ENCODE peak calls at places on chromosomes 2 and 18, in five cellular contexts. One of them, this sample, is unnamed.

GRCh38 chr2:60844105-60844504 is 37.3 kb upstream of the REL start:
- DNase-seq in A549: no peak
- DNase-seq in HepG2: no peak
- DNase-seq in K562: no peak
- DNase-seq in GM12878: no peak
- DNase-seq in this sample: no peak

GRCh38 chr2:150135223-150135883 is 352.1 kb downstream of the RND3 start:
- DNase-seq in HepG2: peak
- DNase-seq in GM12878: no peak
- DNase-seq in K562: no peak
- DNase-seq in A549: no peak
- DNase-seq in this sample: no peak

GRCh38 chr18:26407721-26408601 is 140.4 kb downstream of the KCTD1 start:
- DNase-seq in A549: no peak
- DNase-seq in GM12878: no peak
- DNase-seq in K562: no peak
- DNase-seq in HepG2: no peak
- DNase-seq in this sample: no peak

GRCh38 chr2:241209271-241209670 is 20.8 kb downstream of the ANO7 start:
- DNase-seq in HepG2: no peak
- DNase-seq in A549: no peak
- DNase-seq in K562: peak
- DNase-seq in GM12878: no peak
- DNase-seq in this sample: no peak

GRCh38 chr2:98514879-98515570 is 70.4 kb downstream of the INPP4A start:
- DNase-seq in GM12878: no peak
- DNase-seq in A549: no peak
- DNase-seq in HepG2: no peak
- DNase-seq in K562: peak
- DNase-seq in this sample: no peak

GRCh38 chr2:110828330-110828729 is 96.0 kb downstream of the ACOXL start:
- DNase-seq in GM12878: no peak
- DNase-seq in K562: no peak
- DNase-seq in HepG2: no peak
- DNase-seq in A549: no peak
- DNase-seq in this sample: no peak

GRCh38 chr2:208318127-208318526 is 52.1 kb downstream of the PIKFYVE start:
- DNase-seq in K562: no peak
- DNase-seq in A549: no peak
- DNase-seq in GM12878: no peak
- DNase-seq in HepG2: no peak
- DNase-seq in this sample: no peak

GRCh38 chr2:117523842-117524241 is 290.6 kb upstream of the DDX18 start:
- DNase-seq in A549: no peak
- DNase-seq in GM12878: no peak
- DNase-seq in HepG2: no peak
- DNase-seq in K562: no peak
- DNase-seq in this sample: no peak

GRCh38 chr18:55337908-55338521 is 250.0 kb downstream of the TCF4 start:
- DNase-seq in K562: no peak
- DNase-seq in A549: no peak
- DNase-seq in HepG2: no peak
- DNase-seq in GM12878: no peak
- DNase-seq in this sample: no peak

GRCh38 chr18:7566587-7567486 is at the start of gene PTPRM:
- DNase-seq in A549: peak
- DNase-seq in K562: peak
- DNase-seq in HepG2: peak
- DNase-seq in GM12878: no peak
- DNase-seq in this sample: peak

GRCh38 chr2:1518501-1518821 is 105.2 kb downstream of the TPO start:
- DNase-seq in GM12878: no peak
- DNase-seq in HepG2: no peak
- DNase-seq in K562: no peak
- DNase-seq in A549: no peak
- DNase-seq in this sample: no peak

GRCh38 chr2:241636983-241637232 is at the start of gene THAP4:
- DNase-seq in GM12878: no peak
- DNase-seq in HepG2: no peak
- DNase-seq in K562: peak
- DNase-seq in A549: no peak
- DNase-seq in this sample: no peak

GRCh38 chr2:38528008-38528442 is 74.7 kb downstream of the HNRNPLL start:
- DNase-seq in A549: peak
- DNase-seq in K562: peak
- DNase-seq in HepG2: peak
- DNase-seq in GM12878: no peak
- DNase-seq in this sample: peak

GRCh38 chr2:58923869-58924268 is 682.7 kb upstream of the FANCL start:
- DNase-seq in K562: no peak
- DNase-seq in A549: no peak
- DNase-seq in GM12878: no peak
- DNase-seq in HepG2: no peak
- DNase-seq in this sample: no peak

GRCh38 chr2:101830555-101830954 is 133.0 kb downstream of the MAP4K4 start:
- DNase-seq in HepG2: no peak
- DNase-seq in K562: no peak
- DNase-seq in A549: no peak
- DNase-seq in GM12878: no peak
- DNase-seq in this sample: no peak

GRCh38 chr2:238128061-238129040 is 10.1 kb upstream of the KLHL30 start:
- DNase-seq in A549: no peak
- DNase-seq in HepG2: no peak
- DNase-seq in GM12878: no peak
- DNase-seq in K562: no peak
- DNase-seq in this sample: peak

GRCh38 chr2:4973354-4973753 is 718.8 kb upstream of the SOX11 start:
- DNase-seq in K562: no peak
- DNase-seq in A549: no peak
- DNase-seq in HepG2: no peak
- DNase-seq in GM12878: no peak
- DNase-seq in this sample: no peak

GRCh38 chr18:28824183-28824574 is 647.2 kb upstream of the CDH2 start:
- DNase-seq in GM12878: no peak
- DNase-seq in A549: no peak
- DNase-seq in K562: no peak
- DNase-seq in HepG2: no peak
- DNase-seq in this sample: no peak

GRCh38 chr2:224970311-224970710 is 72.0 kb downstream of the DOCK10 start:
- DNase-seq in GM12878: no peak
- DNase-seq in A549: no peak
- DNase-seq in K562: no peak
- DNase-seq in HepG2: no peak
- DNase-seq in this sample: no peak

GRCh38 chr2:225002039-225002655 is 40.1 kb downstream of the DOCK10 start:
- DNase-seq in A549: peak
- DNase-seq in GM12878: peak
- DNase-seq in K562: peak
- DNase-seq in HepG2: peak
- DNase-seq in this sample: peak

GRCh38 chr2:4937550-4937949 is 754.6 kb upstream of the SOX11 start:
- DNase-seq in HepG2: no peak
- DNase-seq in GM12878: no peak
- DNase-seq in A549: no peak
- DNase-seq in K562: no peak
- DNase-seq in this sample: no peak

GRCh38 chr2:66305714-66306113 is 129.2 kb upstream of the MEIS1 start:
- DNase-seq in A549: no peak
- DNase-seq in GM12878: no peak
- DNase-seq in HepG2: no peak
- DNase-seq in K562: no peak
- DNase-seq in this sample: no peak

GRCh38 chr2:97748397-97748796 is 35.0 kb downstream of the ZAP70 start:
- DNase-seq in HepG2: peak
- DNase-seq in K562: peak
- DNase-seq in A549: peak
- DNase-seq in GM12878: no peak
- DNase-seq in this sample: peak

GRCh38 chr18:6487968-6488367 is 73.3 kb upstream of the L3MBTL4 start:
- DNase-seq in HepG2: no peak
- DNase-seq in A549: no peak
- DNase-seq in K562: no peak
- DNase-seq in GM12878: no peak
- DNase-seq in this sample: peak

GRCh38 chr2:179322289-179322688 is 57.7 kb upstream of the SESTD1 start:
- DNase-seq in A549: no peak
- DNase-seq in K562: no peak
- DNase-seq in GM12878: no peak
- DNase-seq in HepG2: peak
- DNase-seq in this sample: no peak

GRCh38 chr2:129738799-129739198 is 240.7 kb upstream of the RAB6C start:
- DNase-seq in K562: no peak
- DNase-seq in HepG2: no peak
- DNase-seq in A549: no peak
- DNase-seq in GM12878: no peak
- DNase-seq in this sample: no peak

GRCh38 chr2:121065239-121065638 is 219.8 kb downstream of the TFCP2L1 start:
- DNase-seq in K562: no peak
- DNase-seq in HepG2: no peak
- DNase-seq in GM12878: no peak
- DNase-seq in A549: no peak
- DNase-seq in this sample: no peak

GRCh38 chr18:79899609-79900435 is 51.6 kb downstream of the SLC66A2 start:
- DNase-seq in K562: no peak
- DNase-seq in A549: no peak
- DNase-seq in HepG2: no peak
- DNase-seq in GM12878: no peak
- DNase-seq in this sample: no peak

GRCh38 chr2:21415234-21415633 is 291.5 kb downstream of the TDRD15 start:
- DNase-seq in K562: no peak
- DNase-seq in GM12878: no peak
- DNase-seq in A549: no peak
- DNase-seq in HepG2: peak
- DNase-seq in this sample: peak

GRCh38 chr2:86519349-86519748 is 43.9 kb downstream of the CHMP3 start:
- DNase-seq in HepG2: no peak
- DNase-seq in A549: no peak
- DNase-seq in GM12878: no peak
- DNase-seq in K562: no peak
- DNase-seq in this sample: no peak

GRCh38 chr2:147469471-147469870 is 375.4 kb upstream of the ACVR2A start:
- DNase-seq in GM12878: no peak
- DNase-seq in K562: no peak
- DNase-seq in A549: no peak
- DNase-seq in HepG2: no peak
- DNase-seq in this sample: peak

GRCh38 chr2:10926191-10926830 is 14.6 kb downstream of the KCNF1 start:
- DNase-seq in HepG2: no peak
- DNase-seq in K562: no peak
- DNase-seq in A549: no peak
- DNase-seq in GM12878: no peak
- DNase-seq in this sample: no peak

GRCh38 chr2:231000211-231000904 is 4.4 kb downstream of the SPATA3 start:
- DNase-seq in HepG2: peak
- DNase-seq in GM12878: no peak
- DNase-seq in A549: peak
- DNase-seq in K562: no peak
- DNase-seq in this sample: peak

GRCh38 chr2:236548179-236548918 is 21.3 kb upstream of the ACKR3 start:
- DNase-seq in GM12878: no peak
- DNase-seq in K562: no peak
- DNase-seq in HepG2: no peak
- DNase-seq in A549: no peak
- DNase-seq in this sample: no peak

GRCh38 chr2:181178823-181179412 is 198.5 kb downstream of the UBE2E3 start:
- DNase-seq in K562: peak
- DNase-seq in HepG2: peak
- DNase-seq in A549: no peak
- DNase-seq in GM12878: no peak
- DNase-seq in this sample: peak

DNA sequence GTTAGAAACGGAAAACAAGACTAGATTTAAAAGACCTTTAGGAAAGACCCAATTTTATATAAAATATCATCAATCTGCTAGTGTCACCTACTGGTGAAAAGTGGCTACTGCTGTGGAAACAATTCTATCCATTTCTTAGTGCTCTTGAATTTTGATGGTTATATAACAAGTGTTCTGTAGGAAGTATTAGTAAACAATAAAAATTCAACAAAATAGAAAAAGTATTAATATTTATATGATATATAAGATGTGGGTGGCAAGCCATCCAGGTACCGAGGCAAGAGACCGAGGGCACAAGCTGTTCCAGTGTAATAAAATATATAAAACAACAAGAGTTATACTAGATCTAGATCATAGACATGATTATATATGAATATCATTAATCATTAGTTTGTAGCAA is 6.2 kb upstream of the TMEM87B start:
- DNase-seq in HepG2: peak
- DNase-seq in K562: peak
- DNase-seq in GM12878: no peak
- DNase-seq in A549: peak
- DNase-seq in this sample: no peak
- TF ChIP-seq ESRRA in HepG2: no peak
- TF ChIP-seq ESRRA in K562: no peak
- TF ChIP-seq ESRRA in GM12878: no peak
- TF ChIP-seq ESRRA in A549: no peak
- TF ChIP-seq ESRRA in this sample: no peak

DNA sequence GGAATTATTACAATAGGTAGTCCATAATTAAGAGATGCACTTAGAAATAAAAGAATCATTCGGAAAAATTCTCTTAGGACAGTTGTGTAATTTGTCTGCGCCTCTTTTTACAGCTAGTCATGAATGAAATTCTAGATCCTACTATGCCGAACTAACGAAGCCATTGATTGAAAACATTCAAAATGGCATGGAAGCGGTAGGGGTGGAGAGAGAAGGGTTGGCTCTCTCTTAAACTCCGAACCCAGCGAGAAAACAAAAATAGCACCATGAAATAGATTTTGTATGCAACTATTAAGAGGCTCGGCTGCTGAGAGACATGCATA is 1.1 kb downstream of the PGAP1 start:
- DNase-seq in A549: no peak
- DNase-seq in HepG2: peak
- DNase-seq in GM12878: no peak
- DNase-seq in K562: no peak
- DNase-seq in this sample: no peak
- TF ChIP-seq ESRRA in A549: no peak
- TF ChIP-seq ESRRA in HepG2: no peak
- TF ChIP-seq ESRRA in GM12878: no peak
- TF ChIP-seq ESRRA in K562: no peak
- TF ChIP-seq ESRRA in this sample: no peak

GRCh38 chr2:43387092-43388062 is 161.0 kb upstream of the ZFP36L2 start:
- DNase-seq in A549: no peak
- DNase-seq in GM12878: peak
- DNase-seq in K562: no peak
- DNase-seq in HepG2: no peak
- DNase-seq in this sample: no peak
- TF ChIP-seq ESRRA in A549: no peak
- TF ChIP-seq ESRRA in GM12878: no peak
- TF ChIP-seq ESRRA in K562: no peak
- TF ChIP-seq ESRRA in HepG2: no peak
- TF ChIP-seq ESRRA in this sample: no peak

GRCh38 chr18:35861367-35862114 is 110.9 kb upstream of the RMP24 start:
- DNase-seq in A549: no peak
- DNase-seq in GM12878: peak
- DNase-seq in HepG2: no peak
- DNase-seq in K562: no peak
- DNase-seq in this sample: no peak
- TF ChIP-seq ESRRA in A549: no peak
- TF ChIP-seq ESRRA in GM12878: no peak
- TF ChIP-seq ESRRA in HepG2: no peak
- TF ChIP-seq ESRRA in K562: no peak
- TF ChIP-seq ESRRA in this sample: no peak